ENCODE peak calls at places on chromosomes 16 and 17, in five cellular contexts. Z is CD8-positive, alpha-beta T cell; K is K562; G is GM23248; H is PC-9. W is an unnamed sample.

GRCh38 chr16:89919535-89920406 is 1.1 kb downstream of the MC1R start:
- DNase-seq in K (no peak), H (no peak), Z (no peak), G (no peak), W (no peak)

GRCh38 chr17:69819316-69820087 is 255.5 kb upstream of the KCNJ16 start:
- DNase-seq in Z (no peak), G (peak; percentile 38), H (no peak), K (no peak), W (peak; percentile 3)

GRCh38 chr16:4138735-4139134 is 22.5 kb upstream of the ADCY9 start:
- DNase-seq in Z (no peak), K (no peak), H (no peak), G (no peak), W (no peak)

GRCh38 chr16:67526149-67526732 is 2.4 kb upstream of the RIPOR1 start:
- DNase-seq in K (peak; percentile 47), G (peak; percentile 31), H (no peak), Z (no peak), W (no peak)

GRCh38 chr16:10581507-10581906 is 1.1 kb upstream of the EMP2 start:
- DNase-seq in K (no peak), Z (no peak), G (peak; percentile 37), H (no peak), W (no peak)

GRCh38 chr17:43800736-43801135 is 20.5 kb downstream of the CFAP97D1 start:
- DNase-seq in Z (no peak), H (no peak), K (no peak), G (no peak), W (no peak)

GRCh38 chr16:8023326-8023725 is 567.0 kb downstream of the TMEM114 start:
- DNase-seq in Z (no peak), K (no peak), G (no peak), H (no peak), W (no peak)

GRCh38 chr17:14950216-14950615 is 314.9 kb downstream of the PMP22 start:
- DNase-seq in K (no peak), H (no peak), Z (no peak), G (peak; percentile 7), W (no peak)

GRCh38 chr16:85396879-85397871 is 215.9 kb upstream of the GSE1 start:
- DNase-seq in H (peak; percentile 62), Z (no peak), G (no peak), K (peak; percentile 81), W (no peak)

GRCh38 chr16:86773339-86773715 is 195.0 kb downstream of the FOXL1 start:
- DNase-seq in K (no peak), H (no peak), G (no peak), Z (no peak), W (no peak)

GRCh38 chr16:18783430-18784341 is 6.4 kb downstream of the RPS15A start:
- DNase-seq in H (no peak), G (no peak), K (no peak), Z (no peak), W (no peak)

GRCh38 chr17:73902416-73903181 is 258.4 kb upstream of the SDK2 start:
- DNase-seq in G (no peak), H (no peak), Z (no peak), K (no peak), W (no peak)

GRCh38 chr16:55668337-55669281 is 12.8 kb downstream of the SLC6A2 start:
- DNase-seq in K (no peak), G (peak; percentile 81), H (peak; percentile 86), Z (no peak), W (peak; percentile 13)

GRCh38 chr17:43779145-43780125 is 658 bp upstream of the DUSP3 start:
- DNase-seq in Z (no peak), G (no peak), H (no peak), K (no peak), W (peak; percentile 55)

GRCh38 chr16:86011532-86011931 is 112.6 kb downstream of the IRF8 start:
- DNase-seq in Z (no peak), K (no peak), H (no peak), G (no peak), W (no peak)

GRCh38 chr17:76529643-76530488 is 7.6 kb downstream of the CYGB start:
- DNase-seq in Z (no peak), H (peak; percentile 57), K (peak; percentile 87), G (peak; percentile 81), W (peak; percentile 85)

GRCh38 chr17:66714046-66715023 is 120.6 kb upstream of the CACNG5 start:
- DNase-seq in G (no peak), H (no peak), K (no peak), Z (no peak), W (peak; percentile 16)

GRCh38 chr17:78349831-78350631 is 9.8 kb downstream of the SOCS3 start:
- DNase-seq in H (no peak), Z (no peak), G (peak; percentile 20), K (no peak), W (no peak)

GRCh38 chr16:20114356-20114755 is 40.7 kb upstream of the GPR139 start:
- DNase-seq in Z (no peak), G (peak; percentile 45), H (no peak), K (no peak), W (peak; percentile 5)

GRCh38 chr16:70778901-70779309 is 22.1 kb downstream of the VAC14 start:
- DNase-seq in K (no peak), H (peak; percentile 35), G (peak; percentile 90), Z (no peak), W (peak; percentile 91)

GRCh38 chr16:70779361-70779760 is 21.6 kb downstream of the VAC14 start:
- DNase-seq in K (no peak), G (peak; percentile 28), H (no peak), Z (no peak), W (no peak)

GRCh38 chr16:70775399-70775798 is 25.6 kb downstream of the VAC14 start:
- DNase-seq in K (no peak), G (no peak), H (no peak), Z (no peak), W (no peak)

GRCh38 chr16:70777973-70778406 is 23.0 kb downstream of the VAC14 start:
- DNase-seq in H (no peak), G (peak; percentile 16), Z (no peak), K (no peak), W (peak; percentile 74)

DNA sequence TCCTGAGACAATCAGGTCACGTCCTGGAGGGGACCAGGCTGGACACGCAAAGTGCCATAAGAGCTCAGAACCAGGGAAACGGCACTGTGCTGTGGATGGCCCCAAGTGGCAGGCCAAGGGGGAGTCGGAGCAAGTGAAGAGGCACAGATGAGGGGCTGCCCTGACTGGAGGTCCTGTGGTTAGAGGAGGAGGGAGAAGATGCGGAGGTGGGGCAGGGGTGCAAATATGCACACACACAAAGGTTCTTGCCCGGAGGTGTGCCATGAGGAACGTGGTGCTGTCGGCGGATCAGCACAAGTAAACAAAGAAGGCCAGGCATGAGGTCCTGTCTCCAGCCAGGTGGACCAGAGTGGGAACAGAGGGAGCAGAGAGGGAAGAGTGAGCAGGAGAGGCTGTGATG is 23.5 kb downstream of the VAC14 start:
- DNase-seq in H (no peak), K (no peak), G (no peak), Z (no peak), W (no peak)
- H3K27ac ChIP-seq in H (no peak overlapping the region), K (no peak overlapping the region), G (no peak overlapping the region), Z (no peak overlapping the region), W (no peak overlapping the region)

GRCh38 chr16:6672507-6672906 is 660.1 kb upstream of the RBFOX1 start:
- DNase-seq in G (no peak), Z (no peak), K (no peak), H (no peak), W (no peak)

GRCh38 chr16:6663668-6664067 is 669.0 kb upstream of the RBFOX1 start:
- DNase-seq in H (no peak), G (no peak), Z (no peak), K (no peak), W (no peak)

GRCh38 chr16:6665126-6665525 is 667.5 kb upstream of the RBFOX1 start:
- DNase-seq in H (no peak), G (no peak), Z (no peak), K (no peak), W (no peak)

DNA sequence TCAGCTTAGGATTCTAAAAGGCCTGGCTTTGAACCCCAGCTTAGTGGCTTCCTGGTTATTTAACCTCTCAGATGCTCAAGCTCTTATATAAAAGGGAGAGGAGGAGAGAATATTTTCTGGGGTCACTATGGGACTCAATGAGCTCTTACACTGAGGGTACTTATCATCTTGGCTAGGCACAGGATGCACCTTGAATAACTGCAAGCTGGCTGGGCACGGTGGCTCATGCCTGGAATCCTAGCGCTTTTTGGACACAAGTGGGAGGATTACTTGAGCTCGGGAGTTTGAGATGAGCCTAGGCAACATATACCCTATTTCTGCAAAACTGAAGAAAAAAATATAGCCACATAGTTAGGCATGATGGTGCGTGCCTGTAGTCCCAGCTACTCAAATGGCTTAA is 665.3 kb upstream of the RBFOX1 start:
- DNase-seq in G (no peak), K (no peak), Z (no peak), H (no peak), W (no peak)
- H3K9me3 ChIP-seq in G (no peaks in the 10 kb centered on the region), K (no peaks in the 10 kb centered on the region), Z (no peaks in the 10 kb centered on the region), H (no peaks in the 10 kb centered on the region), W (no peaks in the 10 kb centered on the region)

DNA sequence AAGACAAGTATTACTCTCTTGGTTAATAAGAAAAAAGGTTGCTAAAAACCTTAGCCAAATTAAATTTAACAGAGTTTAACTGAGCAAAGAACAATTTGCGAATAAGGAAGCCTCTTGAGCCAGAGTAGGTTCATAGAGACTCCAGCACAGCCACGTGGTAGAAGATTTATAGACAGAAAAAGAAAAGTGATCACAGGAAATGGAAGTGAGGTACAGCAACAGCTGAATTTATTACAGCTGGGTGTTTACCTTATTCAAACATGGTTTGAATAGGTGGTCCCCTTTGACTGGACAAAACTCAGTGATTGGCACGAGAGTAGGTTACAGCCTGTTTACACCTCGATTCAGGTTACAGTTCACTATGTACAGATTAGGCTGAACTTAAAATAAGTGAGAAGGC is 3.3 kb upstream of the CCL15 start:
- DNase-seq in G (no peak), H (no peak), K (no peak), Z (no peak), W (peak; percentile 38)
- H3K27ac ChIP-seq in G (no peak overlapping the region), H (no peak overlapping the region), K (no peak overlapping the region), Z (no peak overlapping the region), W (no peak overlapping the region)

GRCh38 chr17:56809820-56810179 is 23.9 kb downstream of the C17orf67 start:
- DNase-seq in K (no peak), G (no peak), Z (no peak), H (no peak), W (no peak)
- H3K9me3 ChIP-seq in K (no peaks in the 10 kb centered on the region), G (no peaks in the 10 kb centered on the region), Z (no peaks in the 10 kb centered on the region), H (no peaks in the 10 kb centered on the region), W (no peaks in the 10 kb centered on the region)

GRCh38 chr16:23528635-23529016 is 18.3 kb upstream of the GGA2 start:
- DNase-seq in G (no peak), K (no peak), Z (no peak), H (no peak), W (no peak)
- H3K27ac ChIP-seq in G (no peak overlapping the region), K (no peak overlapping the region), Z (no peak overlapping the region), H (no peak overlapping the region), W (no peak overlapping the region)

GRCh38 chr17:22128171-22128570 is 435.8 kb downstream of the KCNJ18 start:
- DNase-seq in Z (no peak), K (no peak), G (no peak), H (no peak), W (no peak)

GRCh38 chr17:22128723-22129122 is 436.4 kb downstream of the KCNJ18 start:
- DNase-seq in Z (no peak), H (no peak), K (no peak), G (no peak), W (no peak)

DNA sequence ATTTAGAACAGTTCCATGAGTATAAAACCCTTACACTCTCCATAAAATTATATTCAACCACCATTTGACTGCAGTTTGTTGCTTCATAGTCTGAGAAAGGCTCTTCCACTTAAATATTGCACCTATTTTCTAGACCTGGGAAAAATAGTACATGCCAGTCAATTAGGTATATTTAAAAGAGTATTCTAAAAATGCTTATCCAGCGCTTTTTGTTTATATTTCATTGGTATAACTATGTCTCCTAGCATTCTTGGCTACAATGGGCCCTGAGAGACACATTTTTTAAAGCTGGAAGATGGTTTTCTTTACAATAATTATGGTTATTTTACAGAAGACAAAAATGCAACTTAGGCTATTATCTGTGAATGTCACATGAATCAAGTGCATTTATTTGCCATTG is 439.4 kb downstream of the KCNJ18 start:
- DNase-seq in K (no peak), H (no peak), G (no peak), Z (no peak), W (no peak)
- H3K9me3 ChIP-seq in K (no peaks in the 10 kb centered on the region), H (no peaks in the 10 kb centered on the region), G (peaks cover 3% of the 10 kb centered on the region), Z (no peaks in the 10 kb centered on the region), W (no peaks in the 10 kb centered on the region)

W was measured in SJCRH30.